ENCODE peak calls at places on chromosomes 7 and 10, in seven cellular contexts. One of them, this sample, is unnamed.
A peak's percentile ranks its signal among the peaks of the same experiment; 100 is the strongest.

GRCh38 chr10:110739811-110740271 is 95.7 kb downstream of the RBM20 start:
- DNase-seq in GM13977: no peak
- DNase-seq in Panc1: no peak
- DNase-seq in IMR-90: no peak
- DNase-seq in heart left ventricle: peak; percentile 55
- DNase-seq in progenitor cell of endocrine pancreas: no peak
- DNase-seq in astrocyte of the spinal cord: peak; percentile 34
- DNase-seq in this sample: no peak

GRCh38 chr7:70679666-70680065 is 452.3 kb upstream of the GALNT17 start:
- DNase-seq in GM13977: peak; percentile 57
- DNase-seq in Panc1: no peak
- DNase-seq in IMR-90: no peak
- DNase-seq in heart left ventricle: no peak
- DNase-seq in progenitor cell of endocrine pancreas: no peak
- DNase-seq in astrocyte of the spinal cord: no peak
- DNase-seq in this sample: peak; percentile 48

GRCh38 chr7:88363249-88363648 is 56.6 kb upstream of the STEAP4 start:
- DNase-seq in GM13977: no peak
- DNase-seq in Panc1: no peak
- DNase-seq in IMR-90: no peak
- DNase-seq in heart left ventricle: no peak
- DNase-seq in progenitor cell of endocrine pancreas: no peak
- DNase-seq in astrocyte of the spinal cord: no peak
- DNase-seq in this sample: no peak

GRCh38 chr7:84497873-84498272 is 303.3 kb upstream of the SEMA3A start:
- DNase-seq in GM13977: no peak
- DNase-seq in Panc1: no peak
- DNase-seq in IMR-90: no peak
- DNase-seq in heart left ventricle: no peak
- DNase-seq in progenitor cell of endocrine pancreas: no peak
- DNase-seq in astrocyte of the spinal cord: no peak
- DNase-seq in this sample: no peak

GRCh38 chr10:86698207-86698940 is 30.1 kb downstream of the LDB3 start:
- DNase-seq in GM13977: no peak
- DNase-seq in Panc1: no peak
- DNase-seq in IMR-90: no peak
- DNase-seq in heart left ventricle: no peak
- DNase-seq in progenitor cell of endocrine pancreas: no peak
- DNase-seq in astrocyte of the spinal cord: no peak
- DNase-seq in this sample: no peak

GRCh38 chr10:129692695-129693094 is 225.7 kb downstream of the MGMT start:
- DNase-seq in GM13977: no peak
- DNase-seq in Panc1: no peak
- DNase-seq in IMR-90: no peak
- DNase-seq in heart left ventricle: no peak
- DNase-seq in progenitor cell of endocrine pancreas: no peak
- DNase-seq in astrocyte of the spinal cord: no peak
- DNase-seq in this sample: no peak

GRCh38 chr10:59711871-59712491 is 2.3 kb upstream of the SLC16A9 start:
- DNase-seq in GM13977: no peak
- DNase-seq in Panc1: no peak
- DNase-seq in IMR-90: no peak
- DNase-seq in heart left ventricle: no peak
- DNase-seq in progenitor cell of endocrine pancreas: no peak
- DNase-seq in astrocyte of the spinal cord: no peak
- DNase-seq in this sample: no peak

GRCh38 chr7:32068411-32068905 is 1.7 kb downstream of the PDE1C start:
- DNase-seq in GM13977: no peak
- DNase-seq in Panc1: no peak
- DNase-seq in IMR-90: no peak
- DNase-seq in heart left ventricle: no peak
- DNase-seq in progenitor cell of endocrine pancreas: no peak
- DNase-seq in astrocyte of the spinal cord: peak; percentile 12
- DNase-seq in this sample: no peak

GRCh38 chr7:77940647-77941046 is 142.1 kb downstream of the PHTF2 start:
- DNase-seq in GM13977: peak; percentile 52
- DNase-seq in Panc1: peak; percentile 10
- DNase-seq in IMR-90: peak; percentile 48
- DNase-seq in heart left ventricle: no peak
- DNase-seq in progenitor cell of endocrine pancreas: no peak
- DNase-seq in astrocyte of the spinal cord: peak; percentile 47
- DNase-seq in this sample: peak; percentile 36

GRCh38 chr7:126578338-126578737 is 674.4 kb downstream of the GRM8 start:
- DNase-seq in GM13977: no peak
- DNase-seq in Panc1: no peak
- DNase-seq in IMR-90: no peak
- DNase-seq in heart left ventricle: no peak
- DNase-seq in progenitor cell of endocrine pancreas: no peak
- DNase-seq in astrocyte of the spinal cord: no peak
- DNase-seq in this sample: no peak

GRCh38 chr10:79361721-79362397 is 14.6 kb downstream of the PPIF start:
- DNase-seq in GM13977: no peak
- DNase-seq in Panc1: no peak
- DNase-seq in IMR-90: no peak
- DNase-seq in heart left ventricle: no peak
- DNase-seq in progenitor cell of endocrine pancreas: no peak
- DNase-seq in astrocyte of the spinal cord: no peak
- DNase-seq in this sample: peak; percentile 12

GRCh38 chr7:100728196-100728595 is 5.2 kb upstream of the ZAN start:
- DNase-seq in GM13977: no peak
- DNase-seq in Panc1: no peak
- DNase-seq in IMR-90: no peak
- DNase-seq in heart left ventricle: no peak
- DNase-seq in progenitor cell of endocrine pancreas: no peak
- DNase-seq in astrocyte of the spinal cord: no peak
- DNase-seq in this sample: no peak

GRCh38 chr7:77887567-77887966 is 89.0 kb downstream of the PHTF2 start:
- DNase-seq in GM13977: no peak
- DNase-seq in Panc1: peak; percentile 76
- DNase-seq in IMR-90: peak; percentile 87
- DNase-seq in heart left ventricle: no peak
- DNase-seq in progenitor cell of endocrine pancreas: no peak
- DNase-seq in astrocyte of the spinal cord: peak; percentile 65
- DNase-seq in this sample: no peak

GRCh38 chr7:43454936-43455518 is 127.9 kb upstream of the STK17A start:
- DNase-seq in GM13977: peak; percentile 65
- DNase-seq in Panc1: no peak
- DNase-seq in IMR-90: peak; percentile 42
- DNase-seq in heart left ventricle: no peak
- DNase-seq in progenitor cell of endocrine pancreas: no peak
- DNase-seq in astrocyte of the spinal cord: peak; percentile 64
- DNase-seq in this sample: peak; percentile 66

GRCh38 chr7:28002638-28003037 is 178.0 kb downstream of the JAZF1 start:
- DNase-seq in GM13977: no peak
- DNase-seq in Panc1: no peak
- DNase-seq in IMR-90: peak; percentile 13
- DNase-seq in heart left ventricle: no peak
- DNase-seq in progenitor cell of endocrine pancreas: no peak
- DNase-seq in astrocyte of the spinal cord: no peak
- DNase-seq in this sample: no peak

GRCh38 chr7:5549096-5549896 is 125.7 kb upstream of the TNRC18 start:
- DNase-seq in GM13977: peak; percentile 27
- DNase-seq in Panc1: no peak
- DNase-seq in IMR-90: peak; percentile 75
- DNase-seq in heart left ventricle: peak; percentile 83
- DNase-seq in progenitor cell of endocrine pancreas: no peak
- DNase-seq in astrocyte of the spinal cord: peak; percentile 41
- DNase-seq in this sample: no peak

GRCh38 chr10:114239117-114239993 is at the start of gene VWA2:
- DNase-seq in GM13977: peak; percentile 58
- DNase-seq in Panc1: no peak
- DNase-seq in IMR-90: no peak
- DNase-seq in heart left ventricle: peak; percentile 40
- DNase-seq in progenitor cell of endocrine pancreas: peak; percentile 66
- DNase-seq in astrocyte of the spinal cord: no peak
- DNase-seq in this sample: peak; percentile 47

GRCh38 chr10:100359529-100360150 is 12.6 kb downstream of the SCD start:
- DNase-seq in GM13977: no peak
- DNase-seq in Panc1: no peak
- DNase-seq in IMR-90: no peak
- DNase-seq in heart left ventricle: no peak
- DNase-seq in progenitor cell of endocrine pancreas: no peak
- DNase-seq in astrocyte of the spinal cord: no peak
- DNase-seq in this sample: no peak

GRCh38 chr10:10992961-10993714 is 24.5 kb upstream of the CELF2 start:
- DNase-seq in GM13977: no peak
- DNase-seq in Panc1: no peak
- DNase-seq in IMR-90: no peak
- DNase-seq in heart left ventricle: no peak
- DNase-seq in progenitor cell of endocrine pancreas: no peak
- DNase-seq in astrocyte of the spinal cord: no peak
- DNase-seq in this sample: no peak
- TF ChIP-seq CTCF in GM13977: no peak
- TF ChIP-seq CTCF in Panc1: no peak
- TF ChIP-seq CTCF in IMR-90: no peak
- TF ChIP-seq CTCF in heart left ventricle: no peak
- TF ChIP-seq CTCF in progenitor cell of endocrine pancreas: no peak
- TF ChIP-seq CTCF in astrocyte of the spinal cord: no peak
- TF ChIP-seq CTCF in this sample: no peak

GRCh38 chr10:63169624-63170023 is 36.5 kb downstream of the NRBF2 start:
- DNase-seq in GM13977: no peak
- DNase-seq in Panc1: no peak
- DNase-seq in IMR-90: no peak
- DNase-seq in heart left ventricle: no peak
- DNase-seq in progenitor cell of endocrine pancreas: no peak
- DNase-seq in astrocyte of the spinal cord: no peak
- DNase-seq in this sample: no peak

GRCh38 chr10:63165249-63165648 is 32.1 kb downstream of the NRBF2 start:
- DNase-seq in GM13977: no peak
- DNase-seq in Panc1: no peak
- DNase-seq in IMR-90: no peak
- DNase-seq in heart left ventricle: no peak
- DNase-seq in progenitor cell of endocrine pancreas: no peak
- DNase-seq in astrocyte of the spinal cord: no peak
- DNase-seq in this sample: no peak

GRCh38 chr10:63164045-63164722 is 31.1 kb downstream of the NRBF2 start:
- DNase-seq in GM13977: no peak
- DNase-seq in Panc1: no peak
- DNase-seq in IMR-90: peak; percentile 44
- DNase-seq in heart left ventricle: no peak
- DNase-seq in progenitor cell of endocrine pancreas: no peak
- DNase-seq in astrocyte of the spinal cord: no peak
- DNase-seq in this sample: no peak

GRCh38 chr10:63169063-63169462 is 35.9 kb downstream of the NRBF2 start:
- DNase-seq in GM13977: no peak
- DNase-seq in Panc1: no peak
- DNase-seq in IMR-90: no peak
- DNase-seq in heart left ventricle: no peak
- DNase-seq in progenitor cell of endocrine pancreas: no peak
- DNase-seq in astrocyte of the spinal cord: no peak
- DNase-seq in this sample: no peak

GRCh38 chr10:63166742-63167258 is 33.7 kb downstream of the NRBF2 start:
- DNase-seq in GM13977: no peak
- DNase-seq in Panc1: peak; percentile 57
- DNase-seq in IMR-90: peak; percentile 85
- DNase-seq in heart left ventricle: no peak
- DNase-seq in progenitor cell of endocrine pancreas: no peak
- DNase-seq in astrocyte of the spinal cord: peak; percentile 82
- DNase-seq in this sample: peak; percentile 31
- TF ChIP-seq CTCF in GM13977: peak; percentile 72
- TF ChIP-seq CTCF in Panc1: peak; percentile 83
- TF ChIP-seq CTCF in IMR-90: peak; percentile 82
- TF ChIP-seq CTCF in heart left ventricle: peak; percentile 77
- TF ChIP-seq CTCF in progenitor cell of endocrine pancreas: peak; percentile 75
- TF ChIP-seq CTCF in astrocyte of the spinal cord: peak; percentile 82
- TF ChIP-seq CTCF in this sample: peak; percentile 60

DNA sequence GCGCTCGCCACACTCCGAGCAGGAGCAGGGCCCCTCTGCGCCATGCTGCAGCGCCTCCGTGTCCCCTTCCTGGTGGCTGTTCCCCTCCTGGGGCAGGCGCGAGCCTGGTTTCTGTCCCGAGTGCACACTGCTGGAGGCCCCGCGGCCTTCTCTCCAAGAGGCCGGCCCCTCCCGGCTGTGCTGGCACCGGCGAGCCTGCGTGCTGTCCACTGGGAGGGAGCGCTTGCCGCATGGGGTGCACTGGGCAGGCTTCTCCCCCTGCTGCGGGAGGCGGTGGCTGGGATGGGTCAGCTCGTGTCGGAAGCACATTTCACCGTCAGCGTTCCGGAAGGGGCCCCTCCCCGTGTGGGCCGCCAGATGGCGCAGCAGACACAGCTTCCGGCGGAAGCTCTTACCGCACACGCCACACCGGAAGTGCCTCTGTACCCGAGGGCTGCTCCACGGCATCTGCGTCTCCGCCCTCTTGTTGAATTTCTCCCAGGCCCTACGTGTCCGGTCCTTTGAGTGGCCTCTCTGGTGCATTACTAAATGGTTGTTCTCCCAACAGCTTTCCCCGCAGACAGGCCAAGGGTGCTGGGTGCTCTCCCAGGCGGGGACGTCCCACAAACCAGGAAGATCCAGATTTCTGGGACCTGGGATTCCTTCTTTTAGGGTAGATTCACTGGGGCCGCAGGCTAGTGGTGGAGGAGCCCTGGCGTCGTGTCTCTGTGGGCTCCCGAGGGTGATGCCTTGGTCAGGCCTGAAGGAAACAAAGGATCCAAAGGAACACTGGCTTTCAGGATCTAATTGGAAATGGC is 18.7 kb downstream of the ZNF786 start:
- DNase-seq in GM13977: peak; percentile 45
- DNase-seq in Panc1: no peak
- DNase-seq in IMR-90: peak; percentile 5
- DNase-seq in heart left ventricle: peak; percentile 55
- DNase-seq in progenitor cell of endocrine pancreas: no peak
- DNase-seq in astrocyte of the spinal cord: no peak
- DNase-seq in this sample: peak; percentile 54
- TF ChIP-seq CTCF in GM13977: peak; percentile 77
- TF ChIP-seq CTCF in Panc1: peak; percentile 80
- TF ChIP-seq CTCF in IMR-90: peak; percentile 14
- TF ChIP-seq CTCF in heart left ventricle: peak; percentile 39
- TF ChIP-seq CTCF in progenitor cell of endocrine pancreas: peak; percentile 32
- TF ChIP-seq CTCF in astrocyte of the spinal cord: peak; percentile 24
- TF ChIP-seq CTCF in this sample: no peak

GRCh38 chr7:55147101-55147500 is 128.3 kb downstream of the EGFR start:
- DNase-seq in GM13977: no peak
- DNase-seq in Panc1: no peak
- DNase-seq in IMR-90: no peak
- DNase-seq in heart left ventricle: no peak
- DNase-seq in progenitor cell of endocrine pancreas: no peak
- DNase-seq in astrocyte of the spinal cord: no peak
- DNase-seq in this sample: no peak
- TF ChIP-seq CTCF in GM13977: no peak
- TF ChIP-seq CTCF in Panc1: no peak
- TF ChIP-seq CTCF in IMR-90: no peak
- TF ChIP-seq CTCF in heart left ventricle: no peak
- TF ChIP-seq CTCF in progenitor cell of endocrine pancreas: no peak
- TF ChIP-seq CTCF in astrocyte of the spinal cord: no peak
- TF ChIP-seq CTCF in this sample: no peak

This sample was measured in GM10248.